ENCODE peak calls at places on chromosome 20, in ten cellular contexts. X, W, R, K, G, V, Z, N, I and F are unnamed samples.

GRCh38 chr20:48437146-48437545 is 390.7 kb downstream of the PREX1 start:
- DNase-seq in X (no peak), G (no peak), I (no peak), R (no peak), N (no peak), Z (no peak), W (no peak), K (no peak), V (no peak), F (no peak)

GRCh38 chr20:31608256-31608980 is 3.3 kb downstream of the ID1 start:
- DNase-seq in X (peak; percentile 68), I (peak; percentile 95), V (peak; percentile 84), N (peak; percentile 97), G (no peak), W (no peak), R (no peak), K (peak; percentile 85), Z (peak; percentile 10), F (peak; percentile 25)

GRCh38 chr20:22825076-22825475 is 210.0 kb upstream of the SSTR4 start:
- DNase-seq in X (no peak), R (no peak), I (no peak), Z (no peak), G (no peak), N (no peak), W (no peak), V (no peak), K (peak; percentile 82), F (no peak)

GRCh38 chr20:6034134-6034969 is 19.5 kb downstream of the LRRN4 start:
- DNase-seq in I (no peak), W (no peak), V (no peak), Z (no peak), N (no peak), R (no peak), G (no peak), K (peak; percentile 35), X (no peak), F (no peak)

GRCh38 chr20:34506480-34506879 is 9.7 kb upstream of the DYNLRB1 start:
- DNase-seq in I (no peak), X (no peak), W (no peak), V (no peak), R (no peak), N (no peak), G (no peak), K (no peak), Z (no peak), F (no peak)

GRCh38 chr20:440636-441035 is 21.7 kb downstream of the TBC1D20 start:
- DNase-seq in V (no peak), R (no peak), N (no peak), K (no peak), I (no peak), Z (no peak), W (no peak), X (no peak), G (no peak), F (no peak)

GRCh38 chr20:15637971-15638754 is 935.1 kb downstream of the KIF16B start:
- DNase-seq in K (no peak), I (no peak), V (peak; percentile 44), G (no peak), X (peak; percentile 94), R (no peak), W (peak; percentile 17), Z (no peak), N (no peak), F (no peak)

GRCh38 chr20:22430154-22430745 is 154.1 kb downstream of the FOXA2 start:
- DNase-seq in N (peak; percentile 67), V (peak; percentile 79), G (no peak), K (peak; percentile 28), R (no peak), W (peak; percentile 26), Z (no peak), X (no peak), I (peak; percentile 24), F (no peak)